ENCODE peak calls at places on chromosomes 3 and 15, in seven cellular contexts. One of them, this sample, is unnamed.

GRCh38 chr15:77037475-77038209 is 33.3 kb downstream of the TSPAN3 start:
- DNase-seq in uterus: peak; percentile 13
- DNase-seq in IMR-90: no peak
- DNase-seq in ovary: peak; percentile 24
- DNase-seq in sigmoid colon: peak; percentile 55
- DNase-seq in body of pancreas: no peak
- DNase-seq in breast epithelium: peak; percentile 42
- DNase-seq in this sample: no peak

GRCh38 chr3:146903927-146904326 is 298.8 kb upstream of the PLSCR5 start:
- DNase-seq in uterus: no peak
- DNase-seq in IMR-90: no peak
- DNase-seq in ovary: no peak
- DNase-seq in sigmoid colon: peak; percentile 77
- DNase-seq in body of pancreas: no peak
- DNase-seq in breast epithelium: no peak
- DNase-seq in this sample: no peak

GRCh38 chr3:186516645-186517044 is 27.5 kb downstream of the CRYGS start:
- DNase-seq in uterus: no peak
- DNase-seq in IMR-90: no peak
- DNase-seq in ovary: no peak
- DNase-seq in sigmoid colon: no peak
- DNase-seq in body of pancreas: no peak
- DNase-seq in breast epithelium: no peak
- DNase-seq in this sample: no peak

GRCh38 chr3:194284351-194284750 is 66.8 kb downstream of the CPN2 start:
- DNase-seq in uterus: peak; percentile 7
- DNase-seq in IMR-90: no peak
- DNase-seq in ovary: no peak
- DNase-seq in sigmoid colon: peak; percentile 40
- DNase-seq in body of pancreas: no peak
- DNase-seq in breast epithelium: peak; percentile 27
- DNase-seq in this sample: peak; percentile 28

GRCh38 chr3:61723038-61723437 is 161.7 kb downstream of the PTPRG start:
- DNase-seq in uterus: no peak
- DNase-seq in IMR-90: no peak
- DNase-seq in ovary: no peak
- DNase-seq in sigmoid colon: no peak
- DNase-seq in body of pancreas: no peak
- DNase-seq in breast epithelium: no peak
- DNase-seq in this sample: no peak

GRCh38 chr15:62740141-62741004 is 302.2 kb upstream of the TPM1 start:
- DNase-seq in uterus: peak; percentile 43
- DNase-seq in IMR-90: peak; percentile 54
- DNase-seq in ovary: no peak
- DNase-seq in sigmoid colon: no peak
- DNase-seq in body of pancreas: no peak
- DNase-seq in breast epithelium: no peak
- DNase-seq in this sample: no peak

GRCh38 chr3:191492601-191493000 is 31.6 kb downstream of the PYDC2 start:
- DNase-seq in uterus: no peak
- DNase-seq in IMR-90: peak; percentile 0
- DNase-seq in ovary: no peak
- DNase-seq in sigmoid colon: no peak
- DNase-seq in body of pancreas: no peak
- DNase-seq in breast epithelium: no peak
- DNase-seq in this sample: no peak

GRCh38 chr3:112119686-112120484 is 13.2 kb downstream of the GCSAM start:
- DNase-seq in uterus: no peak
- DNase-seq in IMR-90: no peak
- DNase-seq in ovary: no peak
- DNase-seq in sigmoid colon: no peak
- DNase-seq in body of pancreas: no peak
- DNase-seq in breast epithelium: no peak
- DNase-seq in this sample: no peak

GRCh38 chr3:19866751-19867347 is 67.2 kb downstream of the EFHB start:
- DNase-seq in uterus: no peak
- DNase-seq in IMR-90: peak; percentile 58
- DNase-seq in ovary: no peak
- DNase-seq in sigmoid colon: no peak
- DNase-seq in body of pancreas: peak; percentile 38
- DNase-seq in breast epithelium: no peak
- DNase-seq in this sample: no peak

GRCh38 chr15:75037685-75038084 is 14.3 kb downstream of the PPCDC start:
- DNase-seq in uterus: no peak
- DNase-seq in IMR-90: no peak
- DNase-seq in ovary: no peak
- DNase-seq in sigmoid colon: no peak
- DNase-seq in body of pancreas: no peak
- DNase-seq in breast epithelium: no peak
- DNase-seq in this sample: no peak

GRCh38 chr15:89138999-89139612 is 50.9 kb downstream of the ABHD2 start:
- DNase-seq in uterus: no peak
- DNase-seq in IMR-90: peak; percentile 47
- DNase-seq in ovary: no peak
- DNase-seq in sigmoid colon: no peak
- DNase-seq in body of pancreas: no peak
- DNase-seq in breast epithelium: no peak
- DNase-seq in this sample: peak; percentile 49

GRCh38 chr15:89137926-89138325 is 49.7 kb downstream of the ABHD2 start:
- DNase-seq in uterus: no peak
- DNase-seq in IMR-90: no peak
- DNase-seq in ovary: no peak
- DNase-seq in sigmoid colon: no peak
- DNase-seq in body of pancreas: no peak
- DNase-seq in breast epithelium: no peak
- DNase-seq in this sample: peak; percentile 54

GRCh38 chr15:89141885-89142284 is 53.6 kb downstream of the ABHD2 start:
- DNase-seq in uterus: no peak
- DNase-seq in IMR-90: peak; percentile 38
- DNase-seq in ovary: no peak
- DNase-seq in sigmoid colon: no peak
- DNase-seq in body of pancreas: no peak
- DNase-seq in breast epithelium: no peak
- DNase-seq in this sample: no peak

GRCh38 chr15:89140595-89140994 is 52.3 kb downstream of the ABHD2 start:
- DNase-seq in uterus: no peak
- DNase-seq in IMR-90: no peak
- DNase-seq in ovary: no peak
- DNase-seq in sigmoid colon: no peak
- DNase-seq in body of pancreas: no peak
- DNase-seq in breast epithelium: no peak
- DNase-seq in this sample: peak; percentile 37

DNA sequence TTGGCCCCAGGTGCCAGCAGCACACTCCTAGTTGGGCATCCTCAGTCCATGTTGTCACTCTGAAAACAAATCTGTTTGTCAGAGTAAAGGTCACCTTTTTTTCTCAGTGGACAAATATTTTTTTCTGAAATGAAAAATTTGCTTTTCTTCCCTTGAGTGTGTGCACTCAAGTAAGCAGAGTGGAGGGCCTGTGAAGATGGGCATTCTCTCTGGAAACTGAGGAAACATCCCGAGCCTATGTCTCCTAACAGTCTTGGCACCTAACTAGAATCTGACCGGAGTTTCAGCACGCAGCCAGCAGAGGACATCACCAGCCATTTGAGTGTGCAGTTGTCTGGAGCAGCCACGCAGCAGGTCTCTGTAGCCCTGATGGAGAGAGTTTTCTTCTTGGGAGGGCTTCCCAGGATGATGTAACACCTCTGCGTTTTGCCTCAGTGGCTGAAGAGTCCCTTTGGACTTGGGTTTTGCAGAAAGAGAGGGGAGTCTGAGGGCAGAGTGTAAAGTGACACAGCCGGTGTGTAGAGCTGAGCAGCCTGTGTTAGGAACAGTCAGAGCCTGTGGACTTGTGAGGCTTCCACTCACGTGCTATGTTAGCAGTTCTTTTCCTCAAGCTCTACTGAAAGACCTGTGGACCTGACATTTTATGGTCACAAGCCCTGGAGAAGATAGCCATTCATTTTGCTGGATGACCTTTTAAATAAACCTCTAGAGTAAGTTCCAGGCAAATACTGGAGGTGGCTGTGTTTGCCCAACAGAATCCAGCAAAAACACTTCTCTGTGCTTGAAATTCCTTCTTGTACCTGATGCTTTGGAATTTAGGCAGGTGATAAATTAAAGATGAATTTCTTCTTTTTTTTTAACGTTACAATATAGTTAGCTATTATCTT is 51.6 kb downstream of the ABHD2 start:
- DNase-seq in uterus: no peak
- DNase-seq in IMR-90: no peak
- DNase-seq in ovary: no peak
- DNase-seq in sigmoid colon: no peak
- DNase-seq in body of pancreas: peak; percentile 43
- DNase-seq in breast epithelium: no peak
- DNase-seq in this sample: peak; percentile 72
- TF ChIP-seq CTCF in uterus: no peak
- TF ChIP-seq CTCF in IMR-90: peak; percentile 14
- TF ChIP-seq CTCF in ovary: no peak
- TF ChIP-seq CTCF in sigmoid colon: no peak
- TF ChIP-seq CTCF in body of pancreas: peak; percentile 21
- TF ChIP-seq CTCF in breast epithelium: peak; percentile 26
- TF ChIP-seq CTCF in this sample: no peak

GRCh38 chr3:12070098-12070497 is 65.9 kb downstream of the SYN2 start:
- DNase-seq in uterus: no peak
- DNase-seq in IMR-90: no peak
- DNase-seq in ovary: no peak
- DNase-seq in sigmoid colon: no peak
- DNase-seq in body of pancreas: no peak
- DNase-seq in breast epithelium: no peak
- DNase-seq in this sample: no peak
- TF ChIP-seq POLR2A in uterus: no peak
- TF ChIP-seq POLR2A in IMR-90: no peak
- TF ChIP-seq POLR2A in ovary: no peak
- TF ChIP-seq POLR2A in sigmoid colon: no peak
- TF ChIP-seq POLR2A in body of pancreas: no peak
- TF ChIP-seq POLR2A in breast epithelium: no peak
- TF ChIP-seq POLR2A in this sample: no peak

DNA sequence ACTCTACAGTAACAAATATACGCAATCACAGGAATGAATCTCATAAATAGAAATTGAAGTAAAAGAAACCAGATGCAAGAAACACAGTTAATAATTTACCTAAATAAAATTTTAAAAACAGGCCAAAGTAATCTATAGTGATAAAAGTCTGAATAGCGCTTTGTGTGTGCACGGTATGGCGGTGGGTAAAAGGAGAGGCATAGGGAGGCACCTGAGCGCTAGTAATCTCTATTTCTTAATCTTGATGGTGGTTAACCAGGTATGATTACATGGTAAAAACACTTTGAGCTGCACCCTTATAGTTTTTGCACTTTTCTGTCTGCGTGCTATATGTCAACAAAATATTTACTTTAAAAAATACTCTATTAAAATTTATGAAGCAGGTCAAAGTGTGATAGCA is 198.1 kb upstream of the SATB1 start:
- DNase-seq in uterus: no peak
- DNase-seq in IMR-90: no peak
- DNase-seq in ovary: no peak
- DNase-seq in sigmoid colon: no peak
- DNase-seq in body of pancreas: no peak
- DNase-seq in breast epithelium: no peak
- DNase-seq in this sample: no peak
- TF ChIP-seq CTCF in uterus: no peak
- TF ChIP-seq CTCF in IMR-90: no peak
- TF ChIP-seq CTCF in ovary: no peak
- TF ChIP-seq CTCF in sigmoid colon: no peak
- TF ChIP-seq CTCF in body of pancreas: no peak
- TF ChIP-seq CTCF in breast epithelium: no peak
- TF ChIP-seq CTCF in this sample: no peak

GRCh38 chr3:107524214-107525100 is 1.7 kb downstream of the BBX start:
- DNase-seq in uterus: peak; percentile 51
- DNase-seq in IMR-90: peak; percentile 51
- DNase-seq in ovary: peak; percentile 69
- DNase-seq in sigmoid colon: peak; percentile 77
- DNase-seq in body of pancreas: peak; percentile 57
- DNase-seq in breast epithelium: peak; percentile 53
- DNase-seq in this sample: peak; percentile 72
- TF ChIP-seq POLR2A in uterus: peak; percentile 24
- TF ChIP-seq POLR2A in IMR-90: peak; percentile 32
- TF ChIP-seq POLR2A in ovary: no peak
- TF ChIP-seq POLR2A in sigmoid colon: no peak
- TF ChIP-seq POLR2A in body of pancreas: peak; percentile 38
- TF ChIP-seq POLR2A in breast epithelium: no peak
- TF ChIP-seq POLR2A in this sample: peak; percentile 30

DNA sequence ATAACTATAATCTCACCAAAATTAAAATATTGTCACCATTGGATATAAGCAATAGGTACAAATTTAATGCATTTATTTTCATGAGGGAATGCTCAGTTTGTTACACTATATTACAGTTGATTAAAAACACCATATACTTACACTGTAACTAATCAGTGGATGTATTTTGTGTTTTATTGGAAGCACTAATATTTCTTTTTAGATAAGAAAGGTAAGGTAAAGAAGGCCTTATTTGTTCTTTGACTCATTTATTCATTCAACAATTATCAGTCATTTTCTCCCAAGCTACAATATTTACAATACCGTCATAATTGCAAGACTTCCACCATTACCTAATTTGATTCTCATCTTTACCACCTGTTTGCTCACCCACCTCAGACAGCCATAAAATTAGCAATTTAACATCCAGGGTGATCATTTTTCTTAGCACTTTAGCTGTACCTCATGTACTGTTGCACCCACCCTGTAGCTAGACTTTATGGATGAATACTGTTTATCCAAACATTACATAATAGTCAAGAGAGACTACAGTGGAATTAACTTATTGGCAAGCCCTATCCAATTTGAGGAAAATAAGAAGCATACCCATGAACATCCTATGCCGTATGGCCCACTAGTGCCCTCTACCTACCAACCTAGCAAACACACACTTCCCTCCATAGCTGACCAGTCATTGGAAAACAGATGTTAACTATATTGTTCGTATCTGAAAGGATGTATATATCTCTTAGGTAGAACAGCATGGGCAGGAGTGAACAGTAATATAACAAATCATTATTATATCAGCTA is 229.6 kb downstream of the BBX start:
- DNase-seq in uterus: no peak
- DNase-seq in IMR-90: peak; percentile 41
- DNase-seq in ovary: no peak
- DNase-seq in sigmoid colon: no peak
- DNase-seq in body of pancreas: peak; percentile 15
- DNase-seq in breast epithelium: no peak
- DNase-seq in this sample: no peak
- TF ChIP-seq CTCF in uterus: no peak
- TF ChIP-seq CTCF in IMR-90: peak; percentile 48
- TF ChIP-seq CTCF in ovary: no peak
- TF ChIP-seq CTCF in sigmoid colon: peak; percentile 26
- TF ChIP-seq CTCF in body of pancreas: peak; percentile 46
- TF ChIP-seq CTCF in breast epithelium: no peak
- TF ChIP-seq CTCF in this sample: peak; percentile 52